ENCODE peak calls at places on chromosomes 4 and X, in five cellular contexts. One of them, this sample, is unnamed.

GRCh38 chr4:149168645-149169044 is 647.0 kb downstream of the IQCM start:
- DNase-seq in astrocyte: peak; percentile 47
- DNase-seq in MM.1S: no peak
- DNase-seq in endodermal cell: no peak
- DNase-seq in adipocyte: no peak
- DNase-seq in this sample: no peak

GRCh38 chr4:73944061-73944875 is 37.6 kb downstream of the PF4 start:
- DNase-seq in MM.1S: no peak
- DNase-seq in endodermal cell: peak; percentile 84
- DNase-seq in astrocyte: no peak
- DNase-seq in adipocyte: peak; percentile 50
- DNase-seq in this sample: no peak

GRCh38 chr4:783133-783541 is 42.8 kb downstream of the CPLX1 start:
- DNase-seq in MM.1S: no peak
- DNase-seq in endodermal cell: peak; percentile 42
- DNase-seq in adipocyte: no peak
- DNase-seq in astrocyte: no peak
- DNase-seq in this sample: no peak

GRCh38 chr4:158809611-158810486 is 41.0 kb downstream of the FNIP2 start:
- DNase-seq in astrocyte: peak; percentile 100
- DNase-seq in adipocyte: peak; percentile 62
- DNase-seq in MM.1S: peak; percentile 67
- DNase-seq in endodermal cell: no peak
- DNase-seq in this sample: no peak

GRCh38 chr4:120718979-120719566 is 203.5 kb downstream of the PRDM5 start:
- DNase-seq in endodermal cell: no peak
- DNase-seq in adipocyte: peak; percentile 75
- DNase-seq in astrocyte: peak; percentile 22
- DNase-seq in MM.1S: peak; percentile 87
- DNase-seq in this sample: peak; percentile 9

GRCh38 chr4:143488684-143489083 is 24.8 kb upstream of the SMARCA5 start:
- DNase-seq in astrocyte: no peak
- DNase-seq in adipocyte: no peak
- DNase-seq in endodermal cell: no peak
- DNase-seq in MM.1S: no peak
- DNase-seq in this sample: no peak

GRCh38 chr4:124711469-124712416 is 789 bp downstream of the ANKRD50 start:
- DNase-seq in astrocyte: peak; percentile 66
- DNase-seq in endodermal cell: peak; percentile 90
- DNase-seq in MM.1S: peak; percentile 57
- DNase-seq in adipocyte: peak; percentile 84
- DNase-seq in this sample: peak; percentile 35

GRCh38 chr4:102455750-102456149 is 45.4 kb upstream of the NFKB1 start:
- DNase-seq in endodermal cell: no peak
- DNase-seq in astrocyte: no peak
- DNase-seq in MM.1S: no peak
- DNase-seq in adipocyte: no peak
- DNase-seq in this sample: no peak

GRCh38 chrX:130253916-130254315 is 14.8 kb downstream of the ZNF280C start:
- DNase-seq in endodermal cell: no peak
- DNase-seq in MM.1S: no peak
- DNase-seq in astrocyte: no peak
- DNase-seq in adipocyte: no peak
- DNase-seq in this sample: no peak

GRCh38 chrX:150767045-150767395 is 73.8 kb downstream of the MTMR1 start:
- DNase-seq in endodermal cell: peak; percentile 57
- DNase-seq in astrocyte: no peak
- DNase-seq in adipocyte: no peak
- DNase-seq in MM.1S: no peak
- DNase-seq in this sample: no peak

GRCh38 chrX:1464282-1465131 is 11.8 kb upstream of the ASMTL start:
- DNase-seq in MM.1S: no peak
- DNase-seq in adipocyte: no peak
- DNase-seq in astrocyte: no peak
- DNase-seq in endodermal cell: no peak
- DNase-seq in this sample: no peak

GRCh38 chr4:94014484-94015136 is 186.1 kb downstream of the ATOH1 start:
- DNase-seq in endodermal cell: no peak
- DNase-seq in adipocyte: no peak
- DNase-seq in MM.1S: no peak
- DNase-seq in astrocyte: no peak
- DNase-seq in this sample: no peak

GRCh38 chr4:173346074-173346473 is 11.9 kb upstream of the HMGB2 start:
- DNase-seq in endodermal cell: no peak
- DNase-seq in astrocyte: peak; percentile 65
- DNase-seq in MM.1S: no peak
- DNase-seq in adipocyte: peak; percentile 28
- DNase-seq in this sample: no peak

GRCh38 chr4:165872443-165873297 is at the start of gene TLL1:
- DNase-seq in astrocyte: peak; percentile 16
- DNase-seq in endodermal cell: peak; percentile 59
- DNase-seq in MM.1S: no peak
- DNase-seq in adipocyte: peak; percentile 35
- DNase-seq in this sample: no peak

GRCh38 chr4:68316193-68316969 is 33.5 kb downstream of the YTHDC1 start:
- DNase-seq in adipocyte: no peak
- DNase-seq in MM.1S: no peak
- DNase-seq in astrocyte: no peak
- DNase-seq in endodermal cell: no peak
- DNase-seq in this sample: no peak

GRCh38 chr4:75920327-75920726 is 18.1 kb upstream of the PPEF2 start:
- DNase-seq in endodermal cell: no peak
- DNase-seq in MM.1S: no peak
- DNase-seq in astrocyte: no peak
- DNase-seq in adipocyte: no peak
- DNase-seq in this sample: no peak
- H3K9ac ChIP-seq in endodermal cell: no peak overlapping the region
- H3K9ac ChIP-seq in MM.1S: no peak overlapping the region
- H3K9ac ChIP-seq in astrocyte: no peak overlapping the region
- H3K9ac ChIP-seq in adipocyte: no peak overlapping the region
- H3K9ac ChIP-seq in this sample: no peak overlapping the region

GRCh38 chrX:15814811-15815210 is 24.5 kb downstream of the ZRSR2 start:
- DNase-seq in endodermal cell: no peak
- DNase-seq in adipocyte: no peak
- DNase-seq in astrocyte: no peak
- DNase-seq in MM.1S: no peak
- DNase-seq in this sample: no peak

GRCh38 chrX:15812212-15812938 is 22.1 kb downstream of the ZRSR2 start:
- DNase-seq in adipocyte: no peak
- DNase-seq in astrocyte: no peak
- DNase-seq in endodermal cell: no peak
- DNase-seq in MM.1S: no peak
- DNase-seq in this sample: no peak

GRCh38 chrX:15816453-15816838 is 26.2 kb downstream of the ZRSR2 start:
- DNase-seq in endodermal cell: no peak
- DNase-seq in adipocyte: no peak
- DNase-seq in MM.1S: no peak
- DNase-seq in astrocyte: no peak
- DNase-seq in this sample: no peak

GRCh38 chrX:15816886-15817285 is 26.6 kb downstream of the ZRSR2 start:
- DNase-seq in endodermal cell: peak; percentile 50
- DNase-seq in astrocyte: peak; percentile 30
- DNase-seq in adipocyte: no peak
- DNase-seq in MM.1S: peak; percentile 6
- DNase-seq in this sample: no peak

GRCh38 chrX:15815779-15816452 is 25.6 kb downstream of the ZRSR2 start:
- DNase-seq in astrocyte: no peak
- DNase-seq in endodermal cell: peak; percentile 80
- DNase-seq in MM.1S: peak; percentile 37
- DNase-seq in adipocyte: peak; percentile 37
- DNase-seq in this sample: no peak
- H3K9ac ChIP-seq in astrocyte: no peak overlapping the region
- H3K9ac ChIP-seq in endodermal cell: no peak overlapping the region
- H3K9ac ChIP-seq in MM.1S: no peak overlapping the region
- H3K9ac ChIP-seq in adipocyte: no peak overlapping the region
- H3K9ac ChIP-seq in this sample: no peak overlapping the region

DNA sequence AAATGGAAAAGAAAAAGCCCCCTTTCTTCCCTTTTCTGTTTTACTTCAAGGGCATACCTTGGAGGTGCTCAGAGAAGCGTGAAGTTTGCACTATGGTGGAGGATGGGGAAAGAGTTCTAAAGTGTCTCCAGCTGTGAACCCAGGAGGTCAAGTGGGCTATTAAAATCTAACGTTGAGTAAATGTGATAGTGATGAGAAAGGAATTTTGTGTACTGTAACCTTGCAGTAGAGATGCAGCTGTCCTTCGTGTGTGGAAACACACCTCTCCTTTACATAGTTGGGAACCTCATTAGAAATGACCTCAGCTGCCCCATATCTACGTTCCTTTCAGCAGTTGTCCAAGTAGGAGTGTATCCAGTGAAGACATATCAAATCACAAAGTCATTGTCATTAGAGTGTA is 26.5 kb downstream of the ADH5 start:
- DNase-seq in adipocyte: no peak
- DNase-seq in MM.1S: no peak
- DNase-seq in astrocyte: no peak
- DNase-seq in endodermal cell: no peak
- DNase-seq in this sample: no peak
- H3K9ac ChIP-seq in adipocyte: no peak overlapping the region
- H3K9ac ChIP-seq in MM.1S: no peak overlapping the region
- H3K9ac ChIP-seq in astrocyte: no peak overlapping the region
- H3K9ac ChIP-seq in endodermal cell: no peak overlapping the region
- H3K9ac ChIP-seq in this sample: no peak overlapping the region

GRCh38 chrX:13082286-13083065 is 38.1 kb upstream of the FAM9C start:
- DNase-seq in astrocyte: no peak
- DNase-seq in endodermal cell: no peak
- DNase-seq in adipocyte: no peak
- DNase-seq in MM.1S: no peak
- DNase-seq in this sample: no peak
- H3K9ac ChIP-seq in astrocyte: no peak overlapping the region
- H3K9ac ChIP-seq in endodermal cell: no peak overlapping the region
- H3K9ac ChIP-seq in adipocyte: no peak overlapping the region
- H3K9ac ChIP-seq in MM.1S: no peak overlapping the region
- H3K9ac ChIP-seq in this sample: no peak overlapping the region

DNA sequence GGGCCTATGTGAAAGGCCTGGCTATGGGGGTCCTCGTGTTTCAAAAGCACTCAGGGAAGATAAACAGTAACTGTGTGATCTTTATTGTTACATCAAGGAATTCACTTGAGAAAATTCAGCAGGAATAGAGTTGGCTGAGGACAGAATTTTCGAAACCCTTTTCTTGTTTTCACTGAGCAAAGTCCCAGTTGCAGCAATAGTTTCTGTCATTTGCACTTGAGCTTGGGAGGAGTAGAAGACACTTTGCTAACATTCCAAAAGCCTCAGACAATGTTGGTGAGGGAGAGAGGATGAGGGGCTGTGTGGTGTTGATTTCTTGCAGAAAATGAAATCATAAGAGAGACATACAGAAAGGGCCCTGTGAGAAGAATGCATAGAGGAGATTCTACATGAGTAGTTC is 151.9 kb upstream of the DIPK2B start:
- DNase-seq in MM.1S: no peak
- DNase-seq in endodermal cell: no peak
- DNase-seq in astrocyte: no peak
- DNase-seq in adipocyte: peak; percentile 19
- DNase-seq in this sample: no peak
- H3K9ac ChIP-seq in MM.1S: no peak overlapping the region
- H3K9ac ChIP-seq in endodermal cell: no peak overlapping the region
- H3K9ac ChIP-seq in astrocyte: no peak overlapping the region
- H3K9ac ChIP-seq in adipocyte: peak overlapping the region; percentile 75
- H3K9ac ChIP-seq in this sample: no peak overlapping the region

DNA sequence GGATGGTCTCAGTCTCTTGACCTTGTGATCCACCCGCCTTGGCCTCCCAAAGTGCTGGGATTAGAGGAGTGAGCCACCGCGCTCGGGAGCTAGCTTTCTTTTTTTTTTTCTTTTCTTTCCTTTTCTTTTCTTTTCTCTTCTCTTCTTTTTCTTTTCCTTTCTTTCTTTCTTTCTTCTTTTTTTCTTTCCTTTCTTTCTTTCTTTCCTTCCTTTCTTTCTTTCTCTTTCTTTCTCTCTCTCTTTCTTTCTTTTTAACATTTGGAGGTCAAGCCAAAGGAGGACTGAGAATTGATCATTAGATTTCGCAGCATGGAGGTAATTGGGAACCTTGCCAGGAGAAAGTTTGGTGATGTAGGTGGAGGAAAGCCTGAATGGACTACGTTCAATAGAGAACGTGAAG is 67.4 kb downstream of the LARP7 start:
- DNase-seq in astrocyte: no peak
- DNase-seq in adipocyte: no peak
- DNase-seq in endodermal cell: peak; percentile 14
- DNase-seq in MM.1S: no peak
- DNase-seq in this sample: no peak
- H3K9ac ChIP-seq in astrocyte: no peak overlapping the region
- H3K9ac ChIP-seq in adipocyte: no peak overlapping the region
- H3K9ac ChIP-seq in endodermal cell: peak overlapping the region; percentile 90
- H3K9ac ChIP-seq in MM.1S: no peak overlapping the region
- H3K9ac ChIP-seq in this sample: peak overlapping the region; percentile 97

This sample was measured in NT2/D1.